ENCODE peak calls at places on chromosomes 13 and 19, in eight cellular contexts. H is HFF-Myc; J is CD8-positive, alpha-beta T cell; S is IMR-90; T is ovary; Q is uterus; X is fibroblast of mammary gland; L is left ventricle myocardium inferior. Y is an unnamed sample.

GRCh38 chr19:28905996-28906395 is 307.0 kb downstream of the UQCRFS1 start:
- DNase-seq in L (no peak), Q (no peak), T (no peak), J (no peak), X (peak; percentile 60), S (peak; percentile 88), H (no peak), Y (no peak)

GRCh38 chr13:91280806-91281205 is 66.7 kb upstream of the MIR17HG start:
- DNase-seq in T (no peak), X (no peak), L (no peak), J (no peak), H (no peak), S (no peak), Q (no peak), Y (no peak)

GRCh38 chr19:29687244-29687896 is 22.1 kb downstream of the PLEKHF1 start:
- DNase-seq in Q (peak; percentile 82), J (no peak), L (no peak), T (peak; percentile 57), H (peak; percentile 74), X (peak; percentile 99), S (peak; percentile 98), Y (no peak)

GRCh38 chr19:14775855-14776254 is 2.5 kb downstream of the ADGRE2 start:
- DNase-seq in L (peak; percentile 25), X (no peak), J (no peak), H (no peak), S (no peak), Q (no peak), T (no peak), Y (peak; percentile 56)

GRCh38 chr13:87536499-87536898 is 134.7 kb upstream of the SLITRK5 start:
- DNase-seq in H (no peak), Q (no peak), T (no peak), L (no peak), J (no peak), X (no peak), S (no peak), Y (no peak)

GRCh38 chr13:110308377-110309158 is 1.5 kb downstream of the COL4A2 start:
- DNase-seq in X (peak; percentile 64), T (peak; percentile 37), Q (peak; percentile 73), L (no peak), J (no peak), H (no peak), S (no peak), Y (no peak)

GRCh38 chr19:5567360-5567970 is at the start of gene TINCR:
- DNase-seq in L (no peak), Q (no peak), T (no peak), X (no peak), S (no peak), H (no peak), J (no peak), Y (no peak)

GRCh38 chr13:31930901-31931522 is 100.6 kb upstream of the FRY start:
- DNase-seq in H (no peak), L (no peak), X (no peak), J (no peak), T (no peak), S (no peak), Q (no peak), Y (peak; percentile 62)

GRCh38 chr13:43865892-43866291 is 13.6 kb downstream of the CCDC122 start:
- DNase-seq in X (peak; percentile 79), L (no peak), J (no peak), S (peak; percentile 87), H (no peak), Q (no peak), T (no peak), Y (no peak)

GRCh38 chr19:2050349-2050990 is 574 bp downstream of the MKNK2 start:
- DNase-seq in S (no peak), X (no peak), J (no peak), T (no peak), H (no peak), Q (no peak), L (no peak), Y (no peak)

GRCh38 chr19:3129112-3129511 is 6.7 kb upstream of the GNA15 start:
- DNase-seq in L (no peak), J (no peak), T (no peak), X (peak; percentile 78), H (peak; percentile 29), S (peak; percentile 71), Q (no peak), Y (no peak)

GRCh38 chr13:96179309-96179708 is 89.4 kb downstream of the HS6ST3 start:
- DNase-seq in X (no peak), T (no peak), J (no peak), H (no peak), Q (no peak), S (no peak), L (no peak), Y (no peak)

GRCh38 chr19:51441410-51442390 is 16.6 kb downstream of the SIGLEC8 start:
- DNase-seq in J (peak; percentile 81), T (no peak), H (no peak), X (peak; percentile 10), Q (no peak), S (no peak), L (no peak), Y (peak; percentile 69)

GRCh38 chr13:112248909-112249592 is 127.1 kb upstream of the SPACA7 start:
- DNase-seq in L (no peak), H (no peak), S (no peak), J (no peak), Q (no peak), X (no peak), T (no peak), Y (no peak)

GRCh38 chr13:100347941-100348340 is 240.6 kb downstream of the GGACT start:
- DNase-seq in Q (no peak), L (no peak), T (no peak), S (no peak), H (no peak), X (peak; percentile 57), J (no peak), Y (no peak)

GRCh38 chr13:99087954-99088491 is 110.2 kb upstream of the DOCK9 start:
- DNase-seq in J (peak; percentile 38), X (no peak), S (no peak), T (no peak), L (no peak), Q (no peak), H (no peak), Y (no peak)

GRCh38 chr19:41521860-41522555 is 54.0 kb upstream of the CEACAM21 start:
- DNase-seq in S (no peak), X (no peak), T (no peak), L (no peak), J (peak; percentile 43), Q (no peak), H (no peak), Y (peak; percentile 46)

GRCh38 chr13:94209110-94209509 is 270.4 kb downstream of the DCT start:
- DNase-seq in T (no peak), S (no peak), L (no peak), X (peak; percentile 58), J (no peak), Q (no peak), H (no peak), Y (no peak)

GRCh38 chr13:28128030-28128429 is 10.3 kb upstream of the PAN3 start:
- DNase-seq in L (no peak), T (no peak), X (no peak), S (no peak), Q (no peak), H (no peak), J (no peak), Y (no peak)

GRCh38 chr19:2549701-2550191 is 73.8 kb downstream of the GADD45B start:
- DNase-seq in H (no peak), T (peak; percentile 58), J (no peak), Q (peak; percentile 70), L (peak; percentile 80), S (peak; percentile 88), X (peak; percentile 94), Y (no peak)

DNA sequence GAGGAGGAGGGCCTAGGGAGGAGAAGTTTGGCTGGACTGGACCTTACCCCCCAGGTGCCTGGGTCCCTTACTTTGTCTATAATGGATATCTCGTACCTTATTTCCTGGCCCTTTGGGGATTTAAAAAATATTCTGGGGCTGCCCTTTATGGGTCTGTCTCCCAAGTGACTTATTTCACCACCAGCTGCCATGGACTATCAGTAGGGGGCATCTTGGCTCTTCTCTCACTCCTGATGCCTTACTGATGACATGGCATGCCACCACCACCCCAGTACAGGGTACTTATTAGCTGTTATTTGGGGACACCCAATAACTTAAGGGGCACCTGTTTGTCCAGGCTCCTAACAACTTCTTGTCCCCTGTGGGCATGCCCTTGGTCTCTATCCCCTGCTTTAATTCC is 38.0 kb downstream of the NFIX start:
- DNase-seq in T (no peak), X (no peak), H (no peak), Q (no peak), J (no peak), L (no peak), S (no peak), Y (no peak)
- TF ChIP-seq CTCF in T (no peak), X (peak; percentile 24), H (peak; percentile 32), Q (no peak), J (no peak), L (peak; percentile 21), S (peak; percentile 39), Y (no peak)

GRCh38 chr13:97233499-97233898 is 11.4 kb downstream of the MBNL2 start:
- DNase-seq in S (no peak), T (no peak), Q (no peak), X (no peak), L (no peak), H (no peak), J (no peak), Y (no peak)
- TF ChIP-seq CTCF in S (no peak), T (no peak), Q (no peak), X (no peak), L (no peak), H (no peak), J (no peak), Y (no peak)

GRCh38 chr13:102773441-102774209 is at the start of gene TEX30:
- DNase-seq in H (no peak), X (peak; percentile 74), Q (peak; percentile 70), T (peak; percentile 81), S (peak; percentile 76), J (peak; percentile 84), L (peak; percentile 85), Y (peak; percentile 93)
- TF ChIP-seq CTCF in H (no peak), X (no peak), Q (no peak), T (no peak), S (no peak), J (no peak), L (no peak), Y (no peak)

DNA sequence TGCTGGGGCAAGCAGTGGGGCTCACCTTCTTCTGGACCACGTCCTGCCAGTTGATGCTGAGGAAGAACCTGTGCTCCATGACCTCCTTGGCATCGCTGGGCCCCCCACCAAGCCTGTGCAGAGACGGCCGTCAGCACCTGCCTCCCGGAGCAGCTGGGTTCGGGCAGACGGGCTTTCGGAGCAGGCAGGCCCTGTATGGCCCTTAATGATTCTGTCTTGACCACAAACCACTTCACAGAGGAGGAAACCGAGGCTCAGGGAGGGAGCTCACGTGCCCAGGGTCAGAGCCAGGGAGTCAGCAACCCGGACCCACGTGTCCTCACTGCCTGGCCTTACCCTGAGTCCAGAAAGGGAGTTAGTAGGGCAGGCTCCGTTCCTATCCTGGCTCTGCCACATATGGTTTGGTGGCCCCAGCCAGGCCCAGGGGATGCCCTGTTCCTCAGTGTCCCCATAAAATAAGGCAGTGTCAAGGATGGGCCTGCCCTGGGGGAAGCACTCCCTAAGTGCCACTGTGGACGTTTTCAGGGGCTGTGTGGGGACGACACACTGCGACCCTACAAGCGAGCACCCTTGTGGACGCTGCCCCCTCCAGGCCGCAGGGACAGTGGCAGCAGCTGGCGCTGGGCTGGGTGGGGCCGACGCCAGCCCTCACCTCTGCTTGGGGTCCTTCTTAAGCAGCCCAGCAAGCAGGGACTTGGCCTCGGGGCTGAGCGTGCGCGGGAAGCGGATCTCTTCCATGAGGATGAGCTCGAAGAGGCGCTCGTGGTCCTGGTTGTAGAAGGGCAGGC is 8.9 kb upstream of the CCNP start:
- DNase-seq in L (no peak), X (no peak), H (no peak), T (no peak), J (no peak), S (no peak), Q (no peak), Y (no peak)
- TF ChIP-seq CTCF in L (no peak), X (no peak), H (peak; percentile 25), T (no peak), J (no peak), S (peak; percentile 25), Q (no peak), Y (no peak)

Y was measured in GM13976.